ENCODE peak calls at places on chromosome 17, in eight cellular contexts. F is OCI-LY7, W is heart left ventricle, M is uterus, G is thoracic aorta, R is sigmoid colon, J is small intestine, I is neural progenitor cell. Y is an unnamed sample. For H3K36me3, the result is how much of the 10 kb centered on the place peaks cover.

GRCh38 chr17:28646039-28646754 is 1.2 kb upstream of the BLTP2 start:
- DNase-seq in F (no peak), W (no peak), R (no peak), I (no peak), G (no peak), J (peak), M (no peak), Y (peak)

GRCh38 chr17:39174907-39175694 is 9.1 kb upstream of the ARL5C start:
- DNase-seq in W (peak), G (no peak), J (peak), F (peak), M (peak), R (peak), I (peak), Y (peak)

GRCh38 chr17:21003007-21003621 is 39.7 kb downstream of the USP22 start:
- DNase-seq in I (no peak), W (no peak), J (no peak), R (no peak), F (no peak), G (no peak), M (no peak), Y (no peak)

GRCh38 chr17:8913091-8913490 is 45.6 kb upstream of the PIK3R6 start:
- DNase-seq in I (no peak), G (no peak), J (no peak), M (no peak), R (no peak), W (no peak), F (no peak), Y (no peak)

GRCh38 chr17:8159459-8160223 is 3.1 kb downstream of the VAMP2 start:
- DNase-seq in G (no peak), R (peak), W (no peak), F (no peak), M (no peak), I (no peak), J (no peak), Y (no peak)

GRCh38 chr17:1232786-1233185 is 37.5 kb upstream of the BHLHA9 start:
- DNase-seq in J (no peak), I (no peak), M (no peak), W (no peak), G (no peak), F (no peak), R (no peak), Y (peak)

GRCh38 chr17:9895923-9896322 is 9.1 kb downstream of the RCVRN start:
- DNase-seq in F (no peak), R (no peak), M (no peak), J (no peak), G (no peak), I (no peak), W (no peak), Y (no peak)

GRCh38 chr17:66834919-66835454 is at the start of gene CACNG5:
- DNase-seq in F (no peak), W (no peak), G (no peak), I (peak), M (no peak), J (no peak), R (peak), Y (no peak)

GRCh38 chr17:55965051-55965450 is 188.2 kb upstream of the ANKFN1 start:
- DNase-seq in M (no peak), F (no peak), I (no peak), G (no peak), J (no peak), R (no peak), W (no peak), Y (no peak)

GRCh38 chr17:80665792-80666191 is 121.2 kb downstream of the RPTOR start:
- DNase-seq in I (no peak), G (no peak), R (no peak), W (no peak), F (no peak), J (no peak), M (no peak), Y (no peak)

GRCh38 chr17:75289832-75290337 is 652 bp upstream of the SLC25A19 start:
- DNase-seq in G (no peak), M (peak), J (peak), W (no peak), F (peak), I (no peak), R (peak), Y (peak)

GRCh38 chr17:50593321-50593720 is 32.8 kb downstream of the CACNA1G start:
- DNase-seq in M (no peak), R (no peak), F (no peak), J (no peak), W (no peak), I (peak), G (no peak), Y (no peak)

GRCh38 chr17:75514299-75515228 is 773 bp downstream of the CASKIN2 start:
- DNase-seq in I (peak), J (peak), M (peak), R (no peak), W (peak), F (no peak), G (no peak), Y (peak)

GRCh38 chr17:20273741-20274500 is 193.4 kb downstream of the LGALS9B start:
- DNase-seq in J (no peak), I (no peak), R (no peak), W (no peak), G (no peak), F (no peak), M (no peak), Y (no peak)

GRCh38 chr17:81909966-81910839 is 996 bp downstream of the PCYT2 start:
- DNase-seq in G (no peak), W (no peak), I (peak), J (peak), F (peak), M (no peak), R (peak), Y (peak)

GRCh38 chr17:2018716-2019490 is 6.2 kb downstream of the RTN4RL1 start:
- DNase-seq in I (no peak), M (no peak), F (no peak), J (no peak), G (no peak), W (no peak), R (no peak), Y (no peak)

DNA sequence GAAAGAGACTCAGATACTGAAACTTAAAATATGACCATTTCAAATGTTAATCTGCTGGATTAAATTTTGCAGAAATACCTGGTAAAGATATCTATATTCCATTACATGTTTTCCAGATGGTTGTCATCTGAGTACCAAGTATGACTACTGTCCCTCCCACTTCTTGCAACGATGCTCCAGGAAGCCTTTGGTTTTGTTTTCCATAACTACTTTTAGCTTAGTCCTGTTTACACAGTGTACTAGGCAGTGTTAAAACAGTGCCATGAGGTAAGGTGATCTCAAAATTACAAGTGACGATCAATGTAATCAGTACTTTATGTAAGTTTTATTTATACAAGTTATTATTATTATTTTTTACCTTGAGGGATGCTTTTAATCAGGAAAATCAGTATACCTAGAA is 17.8 kb downstream of the SMARCE1 start:
- DNase-seq in W (no peak), J (no peak), M (no peak), F (no peak), I (no peak), R (no peak), G (no peak), Y (no peak)
- H3K36me3 ChIP-seq in W (under half), J (under half), M (under half), F (half or more), I (half or more), R (half or more), G (under half), Y (half or more)

GRCh38 chr17:57559634-57560387 is 185.3 kb downstream of the CCDC182 start:
- DNase-seq in R (no peak), F (no peak), I (no peak), G (no peak), M (no peak), W (no peak), J (no peak), Y (no peak)
- H3K36me3 ChIP-seq in R (under half), F (under half), I (under half), G (under half), M (under half), W (under half), J (under half), Y (under half)

DNA sequence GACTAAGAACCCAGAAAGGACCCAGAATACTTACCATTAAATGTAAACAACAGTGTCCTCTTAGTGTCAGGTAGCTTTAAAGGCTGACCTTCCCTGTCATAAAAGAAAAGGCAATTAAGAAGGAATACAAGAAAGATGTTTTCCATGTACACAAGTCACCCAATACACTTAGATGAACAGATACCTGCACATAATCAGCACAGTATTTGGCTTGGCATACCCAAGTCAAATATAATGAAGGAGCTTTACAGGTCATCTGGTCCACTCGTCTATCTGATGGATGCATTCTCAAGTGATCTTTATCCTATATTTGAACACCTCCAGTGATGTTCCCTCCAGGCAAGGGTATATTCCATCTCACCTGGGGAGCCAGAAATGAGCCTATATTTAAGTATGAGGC is 11.1 kb upstream of the STRADA start:
- DNase-seq in F (no peak), J (no peak), R (no peak), I (no peak), G (no peak), W (no peak), M (no peak), Y (no peak)
- H3K36me3 ChIP-seq in F (half or more), J (under half), R (half or more), I (under half), G (half or more), W (under half), M (under half), Y (half or more)

GRCh38 chr17:65533855-65534457 is 27.5 kb downstream of the AXIN2 start:
- DNase-seq in F (no peak), W (no peak), R (no peak), I (no peak), J (no peak), M (no peak), G (no peak), Y (no peak)

GRCh38 chr17:65530985-65531507 is 30.4 kb downstream of the AXIN2 start:
- DNase-seq in G (no peak), W (no peak), F (no peak), I (peak), R (no peak), M (no peak), J (no peak), Y (peak)

GRCh38 chr17:65531508-65532431 is 29.7 kb downstream of the AXIN2 start:
- DNase-seq in F (no peak), M (peak), J (peak), R (peak), W (peak), I (peak), G (no peak), Y (peak)

GRCh38 chr17:65532491-65532890 is 29.0 kb downstream of the AXIN2 start:
- DNase-seq in G (no peak), I (no peak), R (no peak), J (no peak), W (no peak), F (no peak), M (no peak), Y (no peak)

GRCh38 chr17:65533056-65533745 is 28.2 kb downstream of the AXIN2 start:
- DNase-seq in M (no peak), W (no peak), I (no peak), F (no peak), J (no peak), R (no peak), G (no peak), Y (no peak)
- H3K36me3 ChIP-seq in M (under half), W (under half), I (under half), F (under half), J (under half), R (half or more), G (under half), Y (under half)

DNA sequence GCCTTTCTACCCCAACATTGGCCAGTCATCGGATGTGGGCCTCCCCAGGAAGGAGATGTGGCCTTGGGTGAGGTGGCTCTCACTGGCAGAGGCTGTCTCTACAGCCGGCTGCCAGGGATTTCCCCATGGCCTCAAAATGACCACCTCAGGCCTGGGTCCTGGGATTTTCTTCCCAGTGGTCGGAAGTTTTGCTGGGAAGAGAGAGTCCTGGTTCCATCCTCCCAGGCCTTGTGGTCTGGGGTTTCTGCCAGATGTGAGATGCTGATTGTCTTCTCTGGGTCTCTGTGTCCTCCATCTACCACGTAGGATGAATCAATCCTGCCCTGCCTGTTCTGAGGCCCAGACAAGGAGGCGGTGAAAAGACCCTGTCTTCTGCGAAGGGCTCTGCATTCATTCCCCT is 47.1 kb downstream of the NLRP1 start:
- DNase-seq in J (no peak), F (no peak), R (no peak), I (no peak), W (no peak), G (no peak), M (no peak), Y (no peak)
- H3K36me3 ChIP-seq in J (under half), F (under half), R (under half), I (under half), W (under half), G (half or more), M (under half), Y (under half)

Y was measured in GM23248.